ENCODE peak calls at places on chromosome 13, in five cellular contexts. F is suprapubic skin; Z is pancreas; Q is AG04450; S is CD8-positive, alpha-beta memory T cell. N is an unnamed sample. For H3K27me3, the result is how much of the 10 kb centered on the place peaks cover.

GRCh38 chr13:114154476-114154875 is 22.1 kb upstream of the RASA3 start:
- DNase-seq in F (no peak), Z (no peak), Q (no peak), S (peak), N (peak)

GRCh38 chr13:45243072-45243471 is 42.2 kb upstream of the KCTD4 start:
- DNase-seq in F (no peak), Z (no peak), Q (no peak), S (no peak), N (no peak)

GRCh38 chr13:70249332-70250064 is 141.2 kb upstream of the KLHL1 start:
- DNase-seq in F (no peak), Z (no peak), Q (no peak), S (no peak), N (no peak)

GRCh38 chr13:114161644-114162532 is 17.2 kb upstream of the CFAP97D2 start:
- DNase-seq in F (no peak), Z (peak), Q (no peak), S (no peak), N (peak)

GRCh38 chr13:44448373-44448772 is 74.7 kb downstream of the SERP2 start:
- DNase-seq in F (no peak), Z (no peak), Q (no peak), S (no peak), N (no peak)

GRCh38 chr13:50126378-50127016 is 111.3 kb downstream of the KCNRG start:
- DNase-seq in F (no peak), Z (no peak), Q (no peak), S (no peak), N (no peak)

GRCh38 chr13:110301606-110302131 is 5.3 kb downstream of the COL4A1 start:
- DNase-seq in F (no peak), Z (no peak), Q (peak), S (no peak), N (no peak)

GRCh38 chr13:90950134-90950533 is 397.4 kb upstream of the MIR17HG start:
- DNase-seq in F (no peak), Z (no peak), Q (no peak), S (no peak), N (no peak)

GRCh38 chr13:80778302-80778701 is 437.4 kb upstream of the SPRY2 start:
- DNase-seq in F (no peak), Z (no peak), Q (no peak), S (no peak), N (no peak)

GRCh38 chr13:50448535-50448981 is 394.9 kb downstream of the DLEU7 start:
- DNase-seq in F (no peak), Z (no peak), Q (no peak), S (no peak), N (no peak)

GRCh38 chr13:113768018-113768905 is 9.2 kb downstream of the TMEM255B start:
- DNase-seq in F (no peak), Z (no peak), Q (no peak), S (no peak), N (no peak)

GRCh38 chr13:28358673-28359072 is 136.3 kb downstream of the FLT1 start:
- DNase-seq in F (no peak), Z (no peak), Q (no peak), S (no peak), N (no peak)

GRCh38 chr13:28355822-28356371 is 139.0 kb downstream of the FLT1 start:
- DNase-seq in F (no peak), Z (no peak), Q (no peak), S (peak), N (no peak)

GRCh38 chr13:28356506-28357064 is 138.3 kb downstream of the FLT1 start:
- DNase-seq in F (no peak), Z (no peak), Q (no peak), S (no peak), N (no peak)

GRCh38 chr13:28357846-28358496 is 137.0 kb downstream of the FLT1 start:
- DNase-seq in F (no peak), Z (no peak), Q (no peak), S (no peak), N (no peak)

GRCh38 chr13:28357247-28357825 is 137.6 kb downstream of the FLT1 start:
- DNase-seq in F (no peak), Z (no peak), Q (no peak), S (no peak), N (no peak)
- H3K27ac ChIP-seq in F (no peak), Z (no peak), Q (no peak), S (no peak), N (no peak)

GRCh38 chr13:27789495-27790303 is 2.6 kb upstream of the GSX1 start:
- DNase-seq in F (no peak), Z (no peak), Q (no peak), S (peak), N (no peak)
- H3K27me3 ChIP-seq in F (half or more), Z (half or more), Q (half or more), S (under half), N (under half)

DNA sequence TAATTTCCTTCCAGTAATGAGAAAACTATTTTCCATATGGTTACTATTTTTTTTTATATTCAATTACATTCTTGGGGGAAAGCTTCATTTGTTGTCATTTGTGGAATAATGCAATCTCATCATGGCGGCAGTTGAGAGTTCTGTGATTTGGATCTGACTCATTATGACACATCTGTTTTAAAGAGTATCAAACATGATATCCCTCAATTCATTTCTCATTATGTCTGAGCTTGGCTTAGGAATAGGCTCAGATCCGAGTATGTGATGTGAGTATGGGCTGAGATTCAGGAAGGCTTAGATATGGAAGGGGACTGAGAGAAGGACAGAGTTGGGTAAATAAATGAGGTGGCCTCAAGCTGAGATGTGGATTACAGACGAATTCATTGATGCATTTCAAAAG is 64.4 kb downstream of the POSTN start:
- DNase-seq in F (no peak), Z (no peak), Q (peak), S (no peak), N (no peak)
- H3K27ac ChIP-seq in F (no peak), Z (no peak), Q (peak), S (no peak), N (no peak)

DNA sequence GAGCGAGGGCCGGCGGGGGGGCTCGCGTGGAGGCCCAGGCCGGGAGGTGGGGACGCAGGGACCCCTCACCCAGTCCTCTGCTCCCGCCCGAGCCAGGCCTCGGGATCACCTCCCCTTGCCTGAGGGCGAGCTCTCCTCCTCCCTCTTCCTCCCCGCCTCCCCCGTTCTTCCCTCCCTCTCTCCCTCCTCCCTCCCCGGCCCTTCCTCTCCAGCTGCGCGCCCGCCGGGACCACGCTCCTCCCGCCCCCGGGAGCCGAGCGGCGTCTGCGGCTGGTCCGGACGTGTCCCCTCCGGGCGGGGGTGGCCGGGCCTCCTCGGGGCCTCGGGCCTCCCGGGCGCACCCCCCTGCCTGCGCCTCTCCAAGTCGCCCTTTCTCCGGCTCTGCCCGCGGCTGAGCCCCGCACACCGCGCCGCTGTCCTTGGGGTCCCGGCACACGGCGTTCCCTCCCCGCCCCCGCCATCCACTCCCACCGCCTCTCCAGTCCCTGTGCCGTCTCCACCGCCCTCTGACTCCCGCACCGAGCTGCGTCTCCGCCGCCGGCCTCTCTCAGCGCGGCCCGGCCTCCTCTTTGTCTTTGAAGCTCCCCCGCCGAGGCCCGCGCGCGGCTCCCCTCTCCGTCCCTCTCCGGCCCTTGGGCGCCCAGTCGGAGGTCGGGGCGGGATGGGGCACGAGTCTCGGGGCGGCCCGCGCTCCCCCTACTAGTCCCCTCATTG is 5.7 kb downstream of the SOX1 start:
- DNase-seq in F (no peak), Z (no peak), Q (no peak), S (no peak), N (no peak)
- H3K27me3 ChIP-seq in F (half or more), Z (half or more), Q (under half), S (under half), N (under half)

DNA sequence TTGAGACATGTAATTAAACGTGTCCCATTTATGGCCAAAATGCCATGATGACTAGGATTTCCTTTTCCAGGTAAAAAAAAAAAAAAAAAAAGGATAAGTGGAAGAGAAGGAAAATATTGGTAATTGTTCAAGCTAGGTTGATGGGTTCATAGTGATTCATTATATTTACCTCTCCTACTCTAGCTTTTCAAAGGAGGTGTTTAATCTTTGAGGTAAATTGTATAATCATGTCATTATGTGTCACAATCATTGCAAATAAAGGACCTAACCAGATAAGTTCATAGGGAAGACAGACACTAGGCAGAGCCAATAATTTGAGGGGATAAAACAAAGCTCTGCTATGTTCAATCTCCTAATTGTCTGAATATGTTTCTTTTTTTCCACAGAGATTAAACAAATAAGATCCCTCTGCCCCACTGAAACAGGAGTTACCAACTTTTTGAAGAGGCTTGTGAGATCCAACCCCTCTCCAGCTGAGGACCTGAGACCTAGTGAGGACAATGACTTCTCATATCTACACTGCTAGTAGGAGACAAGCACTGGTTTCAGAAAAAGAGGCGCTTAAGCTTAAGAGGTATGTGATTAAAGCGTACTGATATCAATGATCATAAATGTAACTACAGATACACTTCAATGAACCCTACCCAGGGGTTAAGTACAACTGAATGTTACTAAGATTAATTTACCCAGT is 61.4 kb downstream of the USP12 start:
- DNase-seq in F (no peak), Z (no peak), Q (no peak), S (no peak), N (no peak)
- H3K27ac ChIP-seq in F (no peak), Z (no peak), Q (no peak), S (no peak), N (no peak)

DNA sequence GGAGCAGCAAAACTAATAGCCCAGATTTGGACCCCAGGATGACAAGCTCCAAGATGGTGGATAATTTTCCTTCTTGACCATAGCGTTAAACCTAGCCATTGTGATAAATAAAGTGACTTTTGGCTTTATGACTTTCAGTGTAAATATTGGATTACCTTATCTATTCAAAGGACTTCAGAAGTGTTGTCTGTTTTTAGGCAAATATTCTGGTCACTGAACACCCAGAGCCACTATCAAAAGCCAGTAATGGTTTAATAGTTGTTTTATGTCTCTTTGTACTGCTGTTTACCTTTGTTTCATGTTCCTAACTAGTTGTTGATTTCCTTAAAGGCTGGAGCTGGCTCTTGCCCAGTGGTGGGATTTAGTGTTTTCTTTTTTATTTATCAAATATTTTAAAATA is 81.6 kb downstream of the FGF9 start:
- DNase-seq in F (no peak), Z (no peak), Q (no peak), S (no peak), N (no peak)
- H3K27me3 ChIP-seq in F (under half), Z (under half), Q (under half), S (under half), N (under half)

DNA sequence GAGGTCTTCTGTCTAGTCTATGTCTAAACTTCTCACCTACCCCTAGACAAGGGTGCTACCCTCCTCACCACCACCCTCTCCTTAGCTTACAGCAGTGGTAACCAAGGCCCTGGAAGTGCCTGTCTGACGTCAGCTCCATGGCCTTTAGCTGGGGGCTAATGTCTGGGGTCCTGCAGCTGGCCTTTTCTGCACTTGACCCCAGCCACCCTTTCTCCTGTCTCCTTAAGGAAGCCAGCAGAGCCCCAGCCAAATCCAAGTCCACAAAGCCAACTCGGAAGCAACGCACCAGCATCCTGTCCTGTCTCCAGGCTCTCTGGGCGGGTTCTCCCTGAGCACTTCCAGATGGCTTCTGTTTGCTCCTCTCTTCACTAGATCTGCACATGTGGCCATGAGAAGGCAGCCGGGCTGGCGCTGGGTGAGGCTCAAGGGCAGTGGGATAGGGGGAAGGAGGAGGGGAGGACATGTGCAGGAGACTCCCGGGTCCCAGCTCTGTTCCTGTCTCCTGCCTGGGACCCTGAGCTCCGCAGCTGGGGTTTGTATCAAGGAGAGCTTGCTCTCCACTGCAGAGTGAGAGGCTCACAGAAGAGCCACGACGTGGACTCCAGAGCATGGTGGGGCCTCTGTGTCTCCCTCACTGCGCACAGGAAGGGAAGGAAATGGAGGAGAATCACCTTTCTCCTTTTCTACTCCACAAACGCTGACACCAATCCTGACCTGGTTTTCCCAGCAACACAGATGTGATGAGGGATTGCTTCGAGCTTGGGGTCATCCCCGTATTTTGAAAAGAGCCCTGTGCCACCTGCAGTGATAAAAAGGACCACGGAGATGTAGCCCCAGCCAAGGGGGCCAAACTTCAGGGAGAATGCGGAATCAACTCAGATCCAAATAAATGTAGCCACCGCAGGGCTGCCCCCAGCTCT is 204.2 kb downstream of the USP12 start:
- DNase-seq in F (no peak), Z (no peak), Q (peak), S (no peak), N (no peak)
- H3K27ac ChIP-seq in F (no peak), Z (no peak), Q (no peak), S (no peak), N (no peak)

DNA sequence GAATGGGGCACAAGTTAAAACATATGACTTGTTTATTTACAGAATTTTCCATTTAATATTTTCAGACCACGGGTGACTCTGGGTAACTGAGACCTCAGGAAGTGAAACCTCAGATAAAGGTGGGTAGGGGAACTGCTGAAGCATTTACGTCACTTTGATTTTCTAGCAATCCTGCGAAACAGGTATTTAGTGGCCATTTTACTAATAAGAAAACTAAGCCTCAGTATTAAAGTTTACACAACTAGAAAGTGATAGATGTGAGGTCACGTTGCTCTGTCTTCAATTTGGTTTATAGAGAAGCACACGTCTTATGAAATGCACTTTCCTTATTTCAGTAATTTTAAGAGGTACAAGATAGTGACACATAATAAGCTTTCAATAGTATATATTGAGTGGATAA is 402.8 kb downstream of the FGF9 start:
- DNase-seq in F (no peak), Z (no peak), Q (no peak), S (no peak), N (no peak)
- H3K27me3 ChIP-seq in F (under half), Z (under half), Q (under half), S (under half), N (under half)

DNA sequence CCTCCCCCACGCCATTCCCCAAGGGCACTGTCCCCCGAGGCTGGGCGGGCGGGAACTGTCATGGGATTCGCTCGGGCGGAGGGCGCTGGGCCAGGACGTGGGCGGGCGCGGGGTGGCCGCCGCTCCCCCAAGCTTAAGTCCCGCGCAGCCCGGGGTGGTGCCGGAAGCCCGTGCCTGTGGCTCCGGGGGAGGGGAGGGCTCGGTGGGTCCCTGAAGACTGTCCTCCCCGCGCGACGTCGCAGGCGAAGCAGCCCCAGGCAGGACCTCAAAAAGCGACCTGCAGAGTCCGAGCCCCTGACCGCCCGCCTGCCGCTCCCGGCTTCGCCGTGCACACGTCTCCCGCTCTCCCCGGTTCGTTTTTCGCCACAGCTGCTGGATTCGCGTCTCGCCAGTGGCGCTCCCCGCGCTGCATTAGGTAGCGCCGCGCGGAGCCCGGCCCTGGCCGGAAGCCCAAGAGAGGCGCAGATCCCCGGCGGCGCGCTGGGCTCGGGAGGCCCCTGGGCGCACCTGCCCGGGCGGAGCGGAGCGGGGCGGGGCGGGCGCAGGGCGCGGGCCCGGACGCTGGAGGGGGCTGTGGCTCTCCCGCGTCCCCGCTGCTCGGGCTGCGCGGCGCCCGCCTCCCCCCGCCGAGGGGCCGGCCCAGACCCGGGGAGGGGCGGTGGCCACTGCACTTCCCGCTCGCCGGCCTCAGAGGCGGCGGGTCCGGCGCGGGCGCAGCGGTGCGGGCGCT is at the start of gene FARP1:
- DNase-seq in F (peak), Z (peak), Q (no peak), S (peak), N (no peak)
- H3K27ac ChIP-seq in F (peak), Z (peak), Q (no peak), S (no peak), N (no peak)

DNA sequence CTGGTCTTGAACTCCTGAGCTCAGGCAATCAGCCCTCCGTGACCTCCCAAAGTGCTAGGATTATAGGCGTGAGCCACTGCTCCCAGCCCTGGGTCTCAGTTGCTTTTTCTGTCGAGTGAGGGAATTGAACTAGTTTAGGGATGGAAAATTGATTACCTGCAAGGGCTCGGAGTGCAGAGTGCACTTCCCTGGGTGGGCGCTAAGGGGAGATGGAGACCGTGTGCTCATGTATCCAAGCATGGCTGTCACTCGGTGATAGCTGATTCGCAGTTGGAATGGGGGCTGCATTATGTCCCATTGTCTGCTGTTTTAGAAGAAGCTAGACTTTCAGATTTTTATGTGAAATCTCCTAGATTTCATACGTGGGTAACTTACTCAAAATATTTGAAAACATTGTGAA is 139.9 kb upstream of the RFC3 start:
- DNase-seq in F (no peak), Z (no peak), Q (no peak), S (no peak), N (no peak)
- H3K27me3 ChIP-seq in F (under half), Z (under half), Q (under half), S (under half), N (under half)